ENCODE peak calls at places on chromosomes 1 and 21, in four cellular contexts. G is M059J, S is right cardiac atrium, L is T-helper 9 cell. Z is an unnamed sample.
A peak's percentile ranks its signal among the peaks of the same experiment; 100 is the strongest.

GRCh38 chr1:87435484-87435883 is 106.8 kb downstream of the LMO4 start:
- DNase-seq in L (no peak), S (peak; percentile 19), G (peak; percentile 56), Z (no peak)

GRCh38 chr21:35328856-35329455 is 279.9 kb upstream of the RUNX1 start:
- DNase-seq in S (no peak), L (no peak), G (no peak), Z (no peak)

GRCh38 chr1:23149110-23149509 is 19.5 kb downstream of the LUZP1 start:
- DNase-seq in L (no peak), S (no peak), G (no peak), Z (no peak)

GRCh38 chr1:110746644-110747259 is 72.0 kb upstream of the KCNA3 start:
- DNase-seq in L (peak; percentile 52), G (peak; percentile 49), S (peak; percentile 50), Z (peak; percentile 22)

GRCh38 chr1:22665752-22666151 is 12.7 kb downstream of the C1QB start:
- DNase-seq in G (peak; percentile 47), S (no peak), L (no peak), Z (no peak)

GRCh38 chr1:40986328-40986783 is 6.9 kb downstream of the CTPS1 start:
- DNase-seq in G (no peak), S (no peak), L (no peak), Z (no peak)

GRCh38 chr1:40653851-40654537 is 11.5 kb downstream of the RIMS3 start:
- DNase-seq in S (no peak), G (no peak), L (no peak), Z (no peak)

GRCh38 chr1:47388548-47389238 is 27.4 kb upstream of the FOXE3 start:
- DNase-seq in L (no peak), S (peak; percentile 41), G (peak; percentile 69), Z (peak; percentile 33)

GRCh38 chr21:27429612-27430361 is 462.9 kb upstream of the ADAMTS5 start:
- DNase-seq in G (peak; percentile 79), L (no peak), S (no peak), Z (no peak)

Z was measured in left ventricle myocardium inferior.